ENCODE peak calls at places on chromosomes 11 and 22, in nine cellular contexts. One of them, this sample, is unnamed.

GRCh38 chr11:79419120-79419519 is 21.7 kb downstream of the TENM4 start:
- DNase-seq in coronary artery: no peak
- DNase-seq in transverse colon: peak
- DNase-seq in tibial artery: no peak
- DNase-seq in kidney: no peak
- DNase-seq in PC-3: peak
- DNase-seq in astrocyte of the spinal cord: peak
- DNase-seq in adrenal gland: peak
- DNase-seq in fibroblast of lung: peak
- DNase-seq in this sample: peak

GRCh38 chr11:283405-284080 is 5.3 kb downstream of the NLRP6 start:
- DNase-seq in coronary artery: no peak
- DNase-seq in transverse colon: no peak
- DNase-seq in tibial artery: peak
- DNase-seq in kidney: no peak
- DNase-seq in PC-3: no peak
- DNase-seq in astrocyte of the spinal cord: no peak
- DNase-seq in adrenal gland: no peak
- DNase-seq in fibroblast of lung: no peak
- DNase-seq in this sample: peak

GRCh38 chr22:43437871-43438475 is 26.2 kb downstream of the MPPED1 start:
- DNase-seq in coronary artery: no peak
- DNase-seq in transverse colon: no peak
- DNase-seq in tibial artery: no peak
- DNase-seq in kidney: peak
- DNase-seq in PC-3: no peak
- DNase-seq in astrocyte of the spinal cord: no peak
- DNase-seq in adrenal gland: no peak
- DNase-seq in fibroblast of lung: no peak
- DNase-seq in this sample: peak

GRCh38 chr11:30741039-30741550 is 154.9 kb upstream of the MPPED2 start:
- DNase-seq in coronary artery: no peak
- DNase-seq in transverse colon: peak
- DNase-seq in tibial artery: no peak
- DNase-seq in kidney: no peak
- DNase-seq in PC-3: no peak
- DNase-seq in astrocyte of the spinal cord: no peak
- DNase-seq in adrenal gland: no peak
- DNase-seq in fibroblast of lung: peak
- DNase-seq in this sample: no peak

GRCh38 chr22:40932396-40932795 is 18.8 kb upstream of the RBX1 start:
- DNase-seq in coronary artery: no peak
- DNase-seq in transverse colon: no peak
- DNase-seq in tibial artery: no peak
- DNase-seq in kidney: no peak
- DNase-seq in PC-3: no peak
- DNase-seq in astrocyte of the spinal cord: no peak
- DNase-seq in adrenal gland: no peak
- DNase-seq in fibroblast of lung: no peak
- DNase-seq in this sample: no peak

GRCh38 chr11:46832511-46833214 is 13.4 kb downstream of the CKAP5 start:
- DNase-seq in coronary artery: no peak
- DNase-seq in transverse colon: no peak
- DNase-seq in tibial artery: no peak
- DNase-seq in kidney: no peak
- DNase-seq in PC-3: no peak
- DNase-seq in astrocyte of the spinal cord: no peak
- DNase-seq in adrenal gland: no peak
- DNase-seq in fibroblast of lung: no peak
- DNase-seq in this sample: no peak

GRCh38 chr11:91946397-91947090 is 278.1 kb upstream of the FAT3 start:
- DNase-seq in coronary artery: no peak
- DNase-seq in transverse colon: no peak
- DNase-seq in tibial artery: no peak
- DNase-seq in kidney: no peak
- DNase-seq in PC-3: no peak
- DNase-seq in astrocyte of the spinal cord: peak
- DNase-seq in adrenal gland: no peak
- DNase-seq in fibroblast of lung: peak
- DNase-seq in this sample: no peak

GRCh38 chr22:17703811-17704210 is 65.3 kb downstream of the BCL2L13 start:
- DNase-seq in coronary artery: no peak
- DNase-seq in transverse colon: no peak
- DNase-seq in tibial artery: no peak
- DNase-seq in kidney: no peak
- DNase-seq in PC-3: no peak
- DNase-seq in astrocyte of the spinal cord: no peak
- DNase-seq in adrenal gland: no peak
- DNase-seq in fibroblast of lung: peak
- DNase-seq in this sample: no peak

GRCh38 chr11:37280194-37280593 is 682.2 kb upstream of the RAG2 start:
- DNase-seq in coronary artery: no peak
- DNase-seq in transverse colon: no peak
- DNase-seq in tibial artery: no peak
- DNase-seq in kidney: no peak
- DNase-seq in PC-3: no peak
- DNase-seq in astrocyte of the spinal cord: no peak
- DNase-seq in adrenal gland: no peak
- DNase-seq in fibroblast of lung: no peak
- DNase-seq in this sample: no peak

GRCh38 chr11:6397636-6398035 is 7.4 kb downstream of the SMPD1 start:
- DNase-seq in coronary artery: no peak
- DNase-seq in transverse colon: no peak
- DNase-seq in tibial artery: peak
- DNase-seq in kidney: no peak
- DNase-seq in PC-3: peak
- DNase-seq in astrocyte of the spinal cord: no peak
- DNase-seq in adrenal gland: no peak
- DNase-seq in fibroblast of lung: no peak
- DNase-seq in this sample: no peak

GRCh38 chr11:84103096-84103495 is 816.9 kb upstream of the CCDC90B start:
- DNase-seq in coronary artery: no peak
- DNase-seq in transverse colon: no peak
- DNase-seq in tibial artery: no peak
- DNase-seq in kidney: no peak
- DNase-seq in PC-3: no peak
- DNase-seq in astrocyte of the spinal cord: no peak
- DNase-seq in adrenal gland: no peak
- DNase-seq in fibroblast of lung: no peak
- DNase-seq in this sample: no peak

GRCh38 chr11:65827774-65828156 is 6.0 kb upstream of the SNX32 start:
- DNase-seq in coronary artery: no peak
- DNase-seq in transverse colon: no peak
- DNase-seq in tibial artery: no peak
- DNase-seq in kidney: no peak
- DNase-seq in PC-3: no peak
- DNase-seq in astrocyte of the spinal cord: no peak
- DNase-seq in adrenal gland: no peak
- DNase-seq in fibroblast of lung: no peak
- DNase-seq in this sample: no peak

GRCh38 chr22:26689553-26690301 is 32.3 kb downstream of the MIAT start:
- DNase-seq in coronary artery: no peak
- DNase-seq in transverse colon: no peak
- DNase-seq in tibial artery: no peak
- DNase-seq in kidney: no peak
- DNase-seq in PC-3: no peak
- DNase-seq in astrocyte of the spinal cord: no peak
- DNase-seq in adrenal gland: no peak
- DNase-seq in fibroblast of lung: no peak
- DNase-seq in this sample: no peak
- H3K4me3 ChIP-seq in coronary artery: no peak
- H3K4me3 ChIP-seq in transverse colon: no peak
- H3K4me3 ChIP-seq in tibial artery: no peak
- H3K4me3 ChIP-seq in kidney: no peak
- H3K4me3 ChIP-seq in PC-3: no peak
- H3K4me3 ChIP-seq in astrocyte of the spinal cord: no peak
- H3K4me3 ChIP-seq in adrenal gland: no peak
- H3K4me3 ChIP-seq in fibroblast of lung: no peak
- H3K4me3 ChIP-seq in this sample: no peak

GRCh38 chr11:73439002-73439843 is 63.0 kb downstream of the RELT start:
- DNase-seq in coronary artery: no peak
- DNase-seq in transverse colon: peak
- DNase-seq in tibial artery: no peak
- DNase-seq in kidney: no peak
- DNase-seq in PC-3: no peak
- DNase-seq in astrocyte of the spinal cord: no peak
- DNase-seq in adrenal gland: no peak
- DNase-seq in fibroblast of lung: no peak
- DNase-seq in this sample: no peak
- H3K4me3 ChIP-seq in coronary artery: no peak
- H3K4me3 ChIP-seq in transverse colon: no peak
- H3K4me3 ChIP-seq in tibial artery: no peak
- H3K4me3 ChIP-seq in kidney: no peak
- H3K4me3 ChIP-seq in PC-3: no peak
- H3K4me3 ChIP-seq in astrocyte of the spinal cord: no peak
- H3K4me3 ChIP-seq in adrenal gland: no peak
- H3K4me3 ChIP-seq in fibroblast of lung: no peak
- H3K4me3 ChIP-seq in this sample: no peak

GRCh38 chr22:32531228-32531627 is 56.6 kb downstream of the FBXO7 start:
- DNase-seq in coronary artery: no peak
- DNase-seq in transverse colon: no peak
- DNase-seq in tibial artery: no peak
- DNase-seq in kidney: peak
- DNase-seq in PC-3: no peak
- DNase-seq in astrocyte of the spinal cord: no peak
- DNase-seq in adrenal gland: no peak
- DNase-seq in fibroblast of lung: no peak
- DNase-seq in this sample: peak

GRCh38 chr22:32531955-32532818 is 57.6 kb downstream of the FBXO7 start:
- DNase-seq in coronary artery: peak
- DNase-seq in transverse colon: peak
- DNase-seq in tibial artery: peak
- DNase-seq in kidney: peak
- DNase-seq in PC-3: no peak
- DNase-seq in astrocyte of the spinal cord: peak
- DNase-seq in adrenal gland: peak
- DNase-seq in fibroblast of lung: peak
- DNase-seq in this sample: peak

GRCh38 chr22:32534252-32535215 is 59.9 kb downstream of the FBXO7 start:
- DNase-seq in coronary artery: no peak
- DNase-seq in transverse colon: peak
- DNase-seq in tibial artery: no peak
- DNase-seq in kidney: peak
- DNase-seq in PC-3: no peak
- DNase-seq in astrocyte of the spinal cord: no peak
- DNase-seq in adrenal gland: no peak
- DNase-seq in fibroblast of lung: no peak
- DNase-seq in this sample: peak

GRCh38 chr22:32533265-32534068 is 58.9 kb downstream of the FBXO7 start:
- DNase-seq in coronary artery: no peak
- DNase-seq in transverse colon: no peak
- DNase-seq in tibial artery: no peak
- DNase-seq in kidney: no peak
- DNase-seq in PC-3: no peak
- DNase-seq in astrocyte of the spinal cord: no peak
- DNase-seq in adrenal gland: no peak
- DNase-seq in fibroblast of lung: peak
- DNase-seq in this sample: peak

GRCh38 chr22:32532819-32533128 is 58.2 kb downstream of the FBXO7 start:
- DNase-seq in coronary artery: no peak
- DNase-seq in transverse colon: no peak
- DNase-seq in tibial artery: no peak
- DNase-seq in kidney: no peak
- DNase-seq in PC-3: no peak
- DNase-seq in astrocyte of the spinal cord: no peak
- DNase-seq in adrenal gland: no peak
- DNase-seq in fibroblast of lung: no peak
- DNase-seq in this sample: no peak
- H3K4me3 ChIP-seq in coronary artery: peak
- H3K4me3 ChIP-seq in transverse colon: no peak
- H3K4me3 ChIP-seq in tibial artery: no peak
- H3K4me3 ChIP-seq in kidney: no peak
- H3K4me3 ChIP-seq in PC-3: no peak
- H3K4me3 ChIP-seq in astrocyte of the spinal cord: no peak
- H3K4me3 ChIP-seq in adrenal gland: no peak
- H3K4me3 ChIP-seq in fibroblast of lung: no peak
- H3K4me3 ChIP-seq in this sample: no peak

GRCh38 chr11:36195496-36196346 is 93.5 kb downstream of the COMMD9 start:
- DNase-seq in coronary artery: no peak
- DNase-seq in transverse colon: no peak
- DNase-seq in tibial artery: no peak
- DNase-seq in kidney: no peak
- DNase-seq in PC-3: no peak
- DNase-seq in astrocyte of the spinal cord: no peak
- DNase-seq in adrenal gland: no peak
- DNase-seq in fibroblast of lung: peak
- DNase-seq in this sample: no peak
- H3K4me3 ChIP-seq in coronary artery: no peak
- H3K4me3 ChIP-seq in transverse colon: no peak
- H3K4me3 ChIP-seq in tibial artery: no peak
- H3K4me3 ChIP-seq in kidney: no peak
- H3K4me3 ChIP-seq in PC-3: no peak
- H3K4me3 ChIP-seq in astrocyte of the spinal cord: no peak
- H3K4me3 ChIP-seq in adrenal gland: no peak
- H3K4me3 ChIP-seq in fibroblast of lung: no peak
- H3K4me3 ChIP-seq in this sample: no peak

GRCh38 chr11:64660706-64661105 is 62.3 kb downstream of the NRXN2 start:
- DNase-seq in coronary artery: no peak
- DNase-seq in transverse colon: no peak
- DNase-seq in tibial artery: no peak
- DNase-seq in kidney: peak
- DNase-seq in PC-3: no peak
- DNase-seq in astrocyte of the spinal cord: no peak
- DNase-seq in adrenal gland: no peak
- DNase-seq in fibroblast of lung: no peak
- DNase-seq in this sample: peak
- H3K4me3 ChIP-seq in coronary artery: peak
- H3K4me3 ChIP-seq in transverse colon: no peak
- H3K4me3 ChIP-seq in tibial artery: peak
- H3K4me3 ChIP-seq in kidney: no peak
- H3K4me3 ChIP-seq in PC-3: no peak
- H3K4me3 ChIP-seq in astrocyte of the spinal cord: no peak
- H3K4me3 ChIP-seq in adrenal gland: no peak
- H3K4me3 ChIP-seq in fibroblast of lung: no peak
- H3K4me3 ChIP-seq in this sample: peak

GRCh38 chr11:111634981-111635705 is 32.9 kb downstream of the SIK2 start:
- DNase-seq in coronary artery: no peak
- DNase-seq in transverse colon: no peak
- DNase-seq in tibial artery: no peak
- DNase-seq in kidney: no peak
- DNase-seq in PC-3: peak
- DNase-seq in astrocyte of the spinal cord: peak
- DNase-seq in adrenal gland: no peak
- DNase-seq in fibroblast of lung: peak
- DNase-seq in this sample: peak
- H3K4me3 ChIP-seq in coronary artery: no peak
- H3K4me3 ChIP-seq in transverse colon: no peak
- H3K4me3 ChIP-seq in tibial artery: no peak
- H3K4me3 ChIP-seq in kidney: no peak
- H3K4me3 ChIP-seq in PC-3: no peak
- H3K4me3 ChIP-seq in astrocyte of the spinal cord: no peak
- H3K4me3 ChIP-seq in adrenal gland: no peak
- H3K4me3 ChIP-seq in fibroblast of lung: peak
- H3K4me3 ChIP-seq in this sample: no peak

DNA sequence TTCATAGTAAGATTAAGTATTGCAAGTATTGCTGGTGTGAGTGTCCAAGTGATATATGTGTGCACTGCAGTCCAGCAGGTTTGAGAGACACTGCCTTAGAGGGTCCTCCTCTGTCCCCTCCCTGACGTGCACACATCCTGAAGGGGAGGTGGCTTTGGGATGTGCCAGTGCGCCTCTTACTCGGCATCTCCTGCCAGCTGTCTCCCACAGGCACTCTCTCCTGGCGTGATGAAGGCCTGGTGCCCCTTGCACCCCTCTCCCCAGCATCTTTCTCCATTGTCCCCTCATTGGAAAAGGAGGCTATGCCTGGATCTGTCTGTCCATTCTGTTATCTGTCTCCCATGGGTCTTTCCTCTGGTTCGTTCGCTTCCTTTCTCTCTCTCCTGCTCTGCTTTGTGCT is 24.2 kb downstream of the GTPBP1 start:
- DNase-seq in coronary artery: no peak
- DNase-seq in transverse colon: no peak
- DNase-seq in tibial artery: peak
- DNase-seq in kidney: peak
- DNase-seq in PC-3: no peak
- DNase-seq in astrocyte of the spinal cord: no peak
- DNase-seq in adrenal gland: no peak
- DNase-seq in fibroblast of lung: no peak
- DNase-seq in this sample: peak
- H3K4me3 ChIP-seq in coronary artery: no peak
- H3K4me3 ChIP-seq in transverse colon: no peak
- H3K4me3 ChIP-seq in tibial artery: no peak
- H3K4me3 ChIP-seq in kidney: no peak
- H3K4me3 ChIP-seq in PC-3: no peak
- H3K4me3 ChIP-seq in astrocyte of the spinal cord: no peak
- H3K4me3 ChIP-seq in adrenal gland: no peak
- H3K4me3 ChIP-seq in fibroblast of lung: no peak
- H3K4me3 ChIP-seq in this sample: no peak

This sample was measured in osteoblast.